ENCODE peak calls at places on chromosomes 5 and 9, in seven cellular contexts. One of them, this sample, is unnamed.

GRCh38 chr5:109996246-109996645 is 306.5 kb downstream of the MAN2A1 start:
- DNase-seq in adipocyte: peak
- DNase-seq in GM10248: no peak
- DNase-seq in ACHN: no peak
- DNase-seq in T follicular helper cell: no peak
- DNase-seq in pancreas: no peak
- DNase-seq in ELF-1: no peak
- DNase-seq in this sample: no peak

GRCh38 chr5:1522601-1523479 is 920 bp downstream of the LPCAT1 start:
- DNase-seq in adipocyte: peak
- DNase-seq in GM10248: no peak
- DNase-seq in ACHN: peak
- DNase-seq in T follicular helper cell: no peak
- DNase-seq in pancreas: peak
- DNase-seq in ELF-1: no peak
- DNase-seq in this sample: no peak

GRCh38 chr9:131891578-131891977 is 151.7 kb upstream of the RAPGEF1 start:
- DNase-seq in adipocyte: no peak
- DNase-seq in GM10248: no peak
- DNase-seq in ACHN: no peak
- DNase-seq in T follicular helper cell: no peak
- DNase-seq in pancreas: no peak
- DNase-seq in ELF-1: no peak
- DNase-seq in this sample: no peak

GRCh38 chr5:57501414-57502321 is 19.1 kb upstream of the ACTBL2 start:
- DNase-seq in adipocyte: peak
- DNase-seq in GM10248: no peak
- DNase-seq in ACHN: no peak
- DNase-seq in T follicular helper cell: no peak
- DNase-seq in pancreas: peak
- DNase-seq in ELF-1: no peak
- DNase-seq in this sample: no peak

GRCh38 chr9:17627641-17628040 is 48.8 kb downstream of the SH3GL2 start:
- DNase-seq in adipocyte: peak
- DNase-seq in GM10248: no peak
- DNase-seq in ACHN: no peak
- DNase-seq in T follicular helper cell: no peak
- DNase-seq in pancreas: no peak
- DNase-seq in ELF-1: no peak
- DNase-seq in this sample: no peak

GRCh38 chr5:140554454-140554853 is 2.8 kb downstream of the SRA1 start:
- DNase-seq in adipocyte: peak
- DNase-seq in GM10248: no peak
- DNase-seq in ACHN: no peak
- DNase-seq in T follicular helper cell: no peak
- DNase-seq in pancreas: no peak
- DNase-seq in ELF-1: no peak
- DNase-seq in this sample: no peak

GRCh38 chr9:79756414-79756813 is 184.6 kb downstream of the TLE4 start:
- DNase-seq in adipocyte: no peak
- DNase-seq in GM10248: no peak
- DNase-seq in ACHN: no peak
- DNase-seq in T follicular helper cell: no peak
- DNase-seq in pancreas: no peak
- DNase-seq in ELF-1: no peak
- DNase-seq in this sample: no peak

GRCh38 chr5:88428633-88429032 is 160.0 kb upstream of the TMEM161B start:
- DNase-seq in adipocyte: no peak
- DNase-seq in GM10248: no peak
- DNase-seq in ACHN: no peak
- DNase-seq in T follicular helper cell: no peak
- DNase-seq in pancreas: no peak
- DNase-seq in ELF-1: no peak
- DNase-seq in this sample: no peak

GRCh38 chr5:74237746-74238145 is 402.8 kb downstream of the ENC1 start:
- DNase-seq in adipocyte: no peak
- DNase-seq in GM10248: no peak
- DNase-seq in ACHN: no peak
- DNase-seq in T follicular helper cell: no peak
- DNase-seq in pancreas: no peak
- DNase-seq in ELF-1: no peak
- DNase-seq in this sample: no peak

GRCh38 chr9:119375892-119376291 is 6.7 kb upstream of the BRINP1 start:
- DNase-seq in adipocyte: peak
- DNase-seq in GM10248: no peak
- DNase-seq in ACHN: peak
- DNase-seq in T follicular helper cell: no peak
- DNase-seq in pancreas: no peak
- DNase-seq in ELF-1: peak
- DNase-seq in this sample: no peak

GRCh38 chr9:126886194-126886830 is 25.9 kb downstream of the ZBTB34 start:
- DNase-seq in adipocyte: no peak
- DNase-seq in GM10248: no peak
- DNase-seq in ACHN: no peak
- DNase-seq in T follicular helper cell: no peak
- DNase-seq in pancreas: no peak
- DNase-seq in ELF-1: peak
- DNase-seq in this sample: no peak

GRCh38 chr5:86175224-86175623 is 442.5 kb upstream of the COX7C start:
- DNase-seq in adipocyte: no peak
- DNase-seq in GM10248: no peak
- DNase-seq in ACHN: no peak
- DNase-seq in T follicular helper cell: no peak
- DNase-seq in pancreas: no peak
- DNase-seq in ELF-1: no peak
- DNase-seq in this sample: no peak

GRCh38 chr5:112691758-112692157 is 45.9 kb upstream of the APC start:
- DNase-seq in adipocyte: no peak
- DNase-seq in GM10248: peak
- DNase-seq in ACHN: peak
- DNase-seq in T follicular helper cell: no peak
- DNase-seq in pancreas: no peak
- DNase-seq in ELF-1: peak
- DNase-seq in this sample: peak

GRCh38 chr9:81394816-81395215 is 294.5 kb downstream of the TLE1 start:
- DNase-seq in adipocyte: no peak
- DNase-seq in GM10248: no peak
- DNase-seq in ACHN: no peak
- DNase-seq in T follicular helper cell: no peak
- DNase-seq in pancreas: no peak
- DNase-seq in ELF-1: no peak
- DNase-seq in this sample: no peak

GRCh38 chr9:134544388-134545212 is 97.0 kb upstream of the COL5A1 start:
- DNase-seq in adipocyte: peak
- DNase-seq in GM10248: no peak
- DNase-seq in ACHN: peak
- DNase-seq in T follicular helper cell: no peak
- DNase-seq in pancreas: no peak
- DNase-seq in ELF-1: peak
- DNase-seq in this sample: no peak

GRCh38 chr9:21856301-21857094 is 54.1 kb downstream of the MTAP start:
- DNase-seq in adipocyte: peak
- DNase-seq in GM10248: no peak
- DNase-seq in ACHN: no peak
- DNase-seq in T follicular helper cell: no peak
- DNase-seq in pancreas: peak
- DNase-seq in ELF-1: no peak
- DNase-seq in this sample: no peak

GRCh38 chr9:79741381-79741780 is 169.6 kb downstream of the TLE4 start:
- DNase-seq in adipocyte: peak
- DNase-seq in GM10248: no peak
- DNase-seq in ACHN: no peak
- DNase-seq in T follicular helper cell: no peak
- DNase-seq in pancreas: no peak
- DNase-seq in ELF-1: no peak
- DNase-seq in this sample: no peak

GRCh38 chr5:180105827-180106312 is 34.3 kb upstream of the RNF130 start:
- DNase-seq in adipocyte: no peak
- DNase-seq in GM10248: no peak
- DNase-seq in ACHN: no peak
- DNase-seq in T follicular helper cell: no peak
- DNase-seq in pancreas: no peak
- DNase-seq in ELF-1: no peak
- DNase-seq in this sample: no peak

GRCh38 chr9:31185831-31186230 is 1198.6 kb upstream of the ACO1 start:
- DNase-seq in adipocyte: peak
- DNase-seq in GM10248: no peak
- DNase-seq in ACHN: peak
- DNase-seq in T follicular helper cell: no peak
- DNase-seq in pancreas: no peak
- DNase-seq in ELF-1: no peak
- DNase-seq in this sample: no peak

GRCh38 chr5:168695436-168695835 is 116.3 kb upstream of the PANK3 start:
- DNase-seq in adipocyte: no peak
- DNase-seq in GM10248: no peak
- DNase-seq in ACHN: no peak
- DNase-seq in T follicular helper cell: no peak
- DNase-seq in pancreas: no peak
- DNase-seq in ELF-1: no peak
- DNase-seq in this sample: no peak

GRCh38 chr5:55303238-55303690 is 4.2 kb downstream of the DHX29 start:
- DNase-seq in adipocyte: peak
- DNase-seq in GM10248: no peak
- DNase-seq in ACHN: no peak
- DNase-seq in T follicular helper cell: no peak
- DNase-seq in pancreas: no peak
- DNase-seq in ELF-1: no peak
- DNase-seq in this sample: no peak

GRCh38 chr5:128349044-128349629 is 188.9 kb downstream of the FBN2 start:
- DNase-seq in adipocyte: no peak
- DNase-seq in GM10248: no peak
- DNase-seq in ACHN: no peak
- DNase-seq in T follicular helper cell: no peak
- DNase-seq in pancreas: peak
- DNase-seq in ELF-1: no peak
- DNase-seq in this sample: no peak

GRCh38 chr5:360277-361027 is 38.9 kb downstream of the AHRR start:
- DNase-seq in adipocyte: no peak
- DNase-seq in GM10248: peak
- DNase-seq in ACHN: no peak
- DNase-seq in T follicular helper cell: no peak
- DNase-seq in pancreas: no peak
- DNase-seq in ELF-1: no peak
- DNase-seq in this sample: no peak

GRCh38 chr5:81232449-81233079 is 558 bp upstream of the CKMT2 start:
- DNase-seq in adipocyte: no peak
- DNase-seq in GM10248: no peak
- DNase-seq in ACHN: no peak
- DNase-seq in T follicular helper cell: no peak
- DNase-seq in pancreas: peak
- DNase-seq in ELF-1: no peak
- DNase-seq in this sample: no peak

GRCh38 chr5:180670586-180671359 is 21.4 kb upstream of the FLT4 start:
- DNase-seq in adipocyte: peak
- DNase-seq in GM10248: peak
- DNase-seq in ACHN: peak
- DNase-seq in T follicular helper cell: peak
- DNase-seq in pancreas: peak
- DNase-seq in ELF-1: peak
- DNase-seq in this sample: peak

GRCh38 chr5:90161399-90161798 is 248.2 kb downstream of the CETN3 start:
- DNase-seq in adipocyte: peak
- DNase-seq in GM10248: peak
- DNase-seq in ACHN: peak
- DNase-seq in T follicular helper cell: no peak
- DNase-seq in pancreas: peak
- DNase-seq in ELF-1: peak
- DNase-seq in this sample: no peak

GRCh38 chr5:89445106-89445745 is 562.2 kb upstream of the MEF2C start:
- DNase-seq in adipocyte: no peak
- DNase-seq in GM10248: no peak
- DNase-seq in ACHN: no peak
- DNase-seq in T follicular helper cell: no peak
- DNase-seq in pancreas: no peak
- DNase-seq in ELF-1: no peak
- DNase-seq in this sample: no peak

GRCh38 chr5:75656311-75657003 is 45.2 kb downstream of the ANKDD1B start:
- DNase-seq in adipocyte: peak
- DNase-seq in GM10248: no peak
- DNase-seq in ACHN: peak
- DNase-seq in T follicular helper cell: no peak
- DNase-seq in pancreas: peak
- DNase-seq in ELF-1: peak
- DNase-seq in this sample: no peak

GRCh38 chr5:97601651-97602050 is 418.6 kb upstream of the RIOK2 start:
- DNase-seq in adipocyte: no peak
- DNase-seq in GM10248: no peak
- DNase-seq in ACHN: no peak
- DNase-seq in T follicular helper cell: no peak
- DNase-seq in pancreas: no peak
- DNase-seq in ELF-1: no peak
- DNase-seq in this sample: no peak

GRCh38 chr9:91245432-91246313 is 116.0 kb downstream of the AUH start:
- DNase-seq in adipocyte: peak
- DNase-seq in GM10248: peak
- DNase-seq in ACHN: no peak
- DNase-seq in T follicular helper cell: no peak
- DNase-seq in pancreas: no peak
- DNase-seq in ELF-1: no peak
- DNase-seq in this sample: no peak

GRCh38 chr5:138282918-138283742 is 8.7 kb upstream of the GFRA3 start:
- DNase-seq in adipocyte: peak
- DNase-seq in GM10248: no peak
- DNase-seq in ACHN: peak
- DNase-seq in T follicular helper cell: no peak
- DNase-seq in pancreas: peak
- DNase-seq in ELF-1: peak
- DNase-seq in this sample: no peak

GRCh38 chr5:170818222-170818621 is 34.7 kb downstream of the GABRP start:
- DNase-seq in adipocyte: peak
- DNase-seq in GM10248: no peak
- DNase-seq in ACHN: no peak
- DNase-seq in T follicular helper cell: no peak
- DNase-seq in pancreas: no peak
- DNase-seq in ELF-1: no peak
- DNase-seq in this sample: no peak

GRCh38 chr5:758698-759053 is 25.9 kb downstream of the ZDHHC11B start:
- DNase-seq in adipocyte: no peak
- DNase-seq in GM10248: no peak
- DNase-seq in ACHN: no peak
- DNase-seq in T follicular helper cell: no peak
- DNase-seq in pancreas: no peak
- DNase-seq in ELF-1: peak
- DNase-seq in this sample: no peak

GRCh38 chr9:111646417-111646816 is 15.0 kb upstream of the GNG10 start:
- DNase-seq in adipocyte: no peak
- DNase-seq in GM10248: no peak
- DNase-seq in ACHN: no peak
- DNase-seq in T follicular helper cell: no peak
- DNase-seq in pancreas: no peak
- DNase-seq in ELF-1: no peak
- DNase-seq in this sample: no peak

GRCh38 chr9:93119953-93120845 is 13.9 kb downstream of the NINJ1 start:
- DNase-seq in adipocyte: peak
- DNase-seq in GM10248: peak
- DNase-seq in ACHN: peak
- DNase-seq in T follicular helper cell: no peak
- DNase-seq in pancreas: peak
- DNase-seq in ELF-1: no peak
- DNase-seq in this sample: peak

GRCh38 chr9:2087500-2088313 is 72.6 kb downstream of the SMARCA2 start:
- DNase-seq in adipocyte: peak
- DNase-seq in GM10248: peak
- DNase-seq in ACHN: peak
- DNase-seq in T follicular helper cell: no peak
- DNase-seq in pancreas: no peak
- DNase-seq in ELF-1: peak
- DNase-seq in this sample: peak

GRCh38 chr5:96196890-96197289 is 235.2 kb upstream of the ELL2 start:
- DNase-seq in adipocyte: no peak
- DNase-seq in GM10248: no peak
- DNase-seq in ACHN: no peak
- DNase-seq in T follicular helper cell: no peak
- DNase-seq in pancreas: no peak
- DNase-seq in ELF-1: no peak
- DNase-seq in this sample: no peak